ENCODE peak calls at places on chromosomes 6 and 20, in nine cellular contexts. One of them, this sample, is unnamed.

GRCh38 chr6:109820706-109821350 is 129.7 kb downstream of the FIG4 start:
- ATAC-seq in heart left ventricle: no peak
- ATAC-seq in activated T-helper 17 cell treated with anti-CD3 and anti-CD28 coated beads, Interleukin-2, amount 50 U/mL, for 72 hours: no peak
- ATAC-seq in sciatic nerve: no peak
- ATAC-seq in stimulated activated memory B cell treated with anti-CD40 and anti-IgM and Interleukin-4, amounts not matched to agents 10 μg/mL and 1 μg/mL and 100 μg/mL, for 72 hours: peak
- ATAC-seq in central memory CD8-positive, alpha-beta T cell: no peak
- ATAC-seq in gastroesophageal sphincter: no peak
- ATAC-seq in foreskin keratinocyte: no peak
- ATAC-seq in activated CD8-positive, alpha-beta T cell treated with anti-CD3 and anti-CD28 coated beads, Interleukin-2, amount 10 ng/mL, durations not matched to agents 7 days and 5 days: no peak
- ATAC-seq in this sample: no peak

GRCh38 chr20:16123623-16124022 is 449.6 kb downstream of the KIF16B start:
- ATAC-seq in foreskin keratinocyte: peak
- ATAC-seq in central memory CD8-positive, alpha-beta T cell: no peak
- ATAC-seq in heart left ventricle: no peak
- ATAC-seq in activated T-helper 17 cell treated with anti-CD3 and anti-CD28 coated beads, Interleukin-2, amount 50 U/mL, for 72 hours: no peak
- ATAC-seq in gastroesophageal sphincter: no peak
- ATAC-seq in activated CD8-positive, alpha-beta T cell treated with anti-CD3 and anti-CD28 coated beads, Interleukin-2, amount 10 ng/mL, durations not matched to agents 7 days and 5 days: no peak
- ATAC-seq in sciatic nerve: no peak
- ATAC-seq in stimulated activated memory B cell treated with anti-CD40 and anti-IgM and Interleukin-4, amounts not matched to agents 10 μg/mL and 1 μg/mL and 100 μg/mL, for 72 hours: no peak
- ATAC-seq in this sample: no peak

GRCh38 chr20:50186151-50186885 is 4.3 kb upstream of the CEBPB start:
- ATAC-seq in heart left ventricle: peak
- ATAC-seq in central memory CD8-positive, alpha-beta T cell: peak
- ATAC-seq in foreskin keratinocyte: peak
- ATAC-seq in activated T-helper 17 cell treated with anti-CD3 and anti-CD28 coated beads, Interleukin-2, amount 50 U/mL, for 72 hours: peak
- ATAC-seq in gastroesophageal sphincter: no peak
- ATAC-seq in activated CD8-positive, alpha-beta T cell treated with anti-CD3 and anti-CD28 coated beads, Interleukin-2, amount 10 ng/mL, durations not matched to agents 7 days and 5 days: no peak
- ATAC-seq in stimulated activated memory B cell treated with anti-CD40 and anti-IgM and Interleukin-4, amounts not matched to agents 10 μg/mL and 1 μg/mL and 100 μg/mL, for 72 hours: no peak
- ATAC-seq in sciatic nerve: peak
- ATAC-seq in this sample: peak

GRCh38 chr20:11783102-11783861 is 134.4 kb upstream of the BTBD3 start:
- ATAC-seq in stimulated activated memory B cell treated with anti-CD40 and anti-IgM and Interleukin-4, amounts not matched to agents 10 μg/mL and 1 μg/mL and 100 μg/mL, for 72 hours: no peak
- ATAC-seq in activated T-helper 17 cell treated with anti-CD3 and anti-CD28 coated beads, Interleukin-2, amount 50 U/mL, for 72 hours: no peak
- ATAC-seq in activated CD8-positive, alpha-beta T cell treated with anti-CD3 and anti-CD28 coated beads, Interleukin-2, amount 10 ng/mL, durations not matched to agents 7 days and 5 days: no peak
- ATAC-seq in central memory CD8-positive, alpha-beta T cell: no peak
- ATAC-seq in gastroesophageal sphincter: no peak
- ATAC-seq in heart left ventricle: no peak
- ATAC-seq in sciatic nerve: no peak
- ATAC-seq in foreskin keratinocyte: no peak
- ATAC-seq in this sample: no peak

GRCh38 chr6:116011520-116011919 is 49.2 kb downstream of the FRK start:
- ATAC-seq in sciatic nerve: no peak
- ATAC-seq in activated CD8-positive, alpha-beta T cell treated with anti-CD3 and anti-CD28 coated beads, Interleukin-2, amount 10 ng/mL, durations not matched to agents 7 days and 5 days: peak
- ATAC-seq in stimulated activated memory B cell treated with anti-CD40 and anti-IgM and Interleukin-4, amounts not matched to agents 10 μg/mL and 1 μg/mL and 100 μg/mL, for 72 hours: peak
- ATAC-seq in central memory CD8-positive, alpha-beta T cell: no peak
- ATAC-seq in activated T-helper 17 cell treated with anti-CD3 and anti-CD28 coated beads, Interleukin-2, amount 50 U/mL, for 72 hours: peak
- ATAC-seq in heart left ventricle: no peak
- ATAC-seq in foreskin keratinocyte: peak
- ATAC-seq in gastroesophageal sphincter: no peak
- ATAC-seq in this sample: peak

GRCh38 chr20:7935027-7935551 is 5.2 kb downstream of the HAO1 start:
- ATAC-seq in sciatic nerve: no peak
- ATAC-seq in stimulated activated memory B cell treated with anti-CD40 and anti-IgM and Interleukin-4, amounts not matched to agents 10 μg/mL and 1 μg/mL and 100 μg/mL, for 72 hours: no peak
- ATAC-seq in heart left ventricle: no peak
- ATAC-seq in central memory CD8-positive, alpha-beta T cell: no peak
- ATAC-seq in activated T-helper 17 cell treated with anti-CD3 and anti-CD28 coated beads, Interleukin-2, amount 50 U/mL, for 72 hours: no peak
- ATAC-seq in activated CD8-positive, alpha-beta T cell treated with anti-CD3 and anti-CD28 coated beads, Interleukin-2, amount 10 ng/mL, durations not matched to agents 7 days and 5 days: no peak
- ATAC-seq in gastroesophageal sphincter: no peak
- ATAC-seq in foreskin keratinocyte: no peak
- ATAC-seq in this sample: no peak

GRCh38 chr6:3724451-3725144 is 26.9 kb downstream of the PXDC1 start:
- ATAC-seq in heart left ventricle: no peak
- ATAC-seq in gastroesophageal sphincter: no peak
- ATAC-seq in foreskin keratinocyte: no peak
- ATAC-seq in central memory CD8-positive, alpha-beta T cell: no peak
- ATAC-seq in activated T-helper 17 cell treated with anti-CD3 and anti-CD28 coated beads, Interleukin-2, amount 50 U/mL, for 72 hours: no peak
- ATAC-seq in activated CD8-positive, alpha-beta T cell treated with anti-CD3 and anti-CD28 coated beads, Interleukin-2, amount 10 ng/mL, durations not matched to agents 7 days and 5 days: no peak
- ATAC-seq in stimulated activated memory B cell treated with anti-CD40 and anti-IgM and Interleukin-4, amounts not matched to agents 10 μg/mL and 1 μg/mL and 100 μg/mL, for 72 hours: no peak
- ATAC-seq in sciatic nerve: peak
- ATAC-seq in this sample: no peak

GRCh38 chr6:130282234-130282995 is 59.7 kb upstream of the SAMD3 start:
- ATAC-seq in gastroesophageal sphincter: no peak
- ATAC-seq in sciatic nerve: no peak
- ATAC-seq in activated CD8-positive, alpha-beta T cell treated with anti-CD3 and anti-CD28 coated beads, Interleukin-2, amount 10 ng/mL, durations not matched to agents 7 days and 5 days: peak
- ATAC-seq in stimulated activated memory B cell treated with anti-CD40 and anti-IgM and Interleukin-4, amounts not matched to agents 10 μg/mL and 1 μg/mL and 100 μg/mL, for 72 hours: no peak
- ATAC-seq in central memory CD8-positive, alpha-beta T cell: peak
- ATAC-seq in activated T-helper 17 cell treated with anti-CD3 and anti-CD28 coated beads, Interleukin-2, amount 50 U/mL, for 72 hours: peak
- ATAC-seq in foreskin keratinocyte: no peak
- ATAC-seq in heart left ventricle: no peak
- ATAC-seq in this sample: peak

GRCh38 chr6:19289408-19289967 is 547.7 kb upstream of the ID4 start:
- ATAC-seq in sciatic nerve: no peak
- ATAC-seq in activated T-helper 17 cell treated with anti-CD3 and anti-CD28 coated beads, Interleukin-2, amount 50 U/mL, for 72 hours: no peak
- ATAC-seq in central memory CD8-positive, alpha-beta T cell: no peak
- ATAC-seq in activated CD8-positive, alpha-beta T cell treated with anti-CD3 and anti-CD28 coated beads, Interleukin-2, amount 10 ng/mL, durations not matched to agents 7 days and 5 days: no peak
- ATAC-seq in stimulated activated memory B cell treated with anti-CD40 and anti-IgM and Interleukin-4, amounts not matched to agents 10 μg/mL and 1 μg/mL and 100 μg/mL, for 72 hours: no peak
- ATAC-seq in heart left ventricle: no peak
- ATAC-seq in foreskin keratinocyte: no peak
- ATAC-seq in gastroesophageal sphincter: no peak
- ATAC-seq in this sample: no peak

GRCh38 chr6:10759312-10759839 is 11.8 kb downstream of the TMEM14B start:
- ATAC-seq in heart left ventricle: no peak
- ATAC-seq in sciatic nerve: no peak
- ATAC-seq in activated CD8-positive, alpha-beta T cell treated with anti-CD3 and anti-CD28 coated beads, Interleukin-2, amount 10 ng/mL, durations not matched to agents 7 days and 5 days: peak
- ATAC-seq in activated T-helper 17 cell treated with anti-CD3 and anti-CD28 coated beads, Interleukin-2, amount 50 U/mL, for 72 hours: peak
- ATAC-seq in foreskin keratinocyte: peak
- ATAC-seq in central memory CD8-positive, alpha-beta T cell: no peak
- ATAC-seq in gastroesophageal sphincter: no peak
- ATAC-seq in stimulated activated memory B cell treated with anti-CD40 and anti-IgM and Interleukin-4, amounts not matched to agents 10 μg/mL and 1 μg/mL and 100 μg/mL, for 72 hours: no peak
- ATAC-seq in this sample: peak

GRCh38 chr20:63134201-63134612 is 81.7 kb downstream of the YTHDF1 start:
- ATAC-seq in foreskin keratinocyte: peak
- ATAC-seq in heart left ventricle: no peak
- ATAC-seq in central memory CD8-positive, alpha-beta T cell: no peak
- ATAC-seq in activated CD8-positive, alpha-beta T cell treated with anti-CD3 and anti-CD28 coated beads, Interleukin-2, amount 10 ng/mL, durations not matched to agents 7 days and 5 days: peak
- ATAC-seq in sciatic nerve: no peak
- ATAC-seq in stimulated activated memory B cell treated with anti-CD40 and anti-IgM and Interleukin-4, amounts not matched to agents 10 μg/mL and 1 μg/mL and 100 μg/mL, for 72 hours: peak
- ATAC-seq in activated T-helper 17 cell treated with anti-CD3 and anti-CD28 coated beads, Interleukin-2, amount 50 U/mL, for 72 hours: no peak
- ATAC-seq in gastroesophageal sphincter: no peak
- ATAC-seq in this sample: no peak

GRCh38 chr20:63204362-63204761 is 11.6 kb downstream of the YTHDF1 start:
- ATAC-seq in central memory CD8-positive, alpha-beta T cell: no peak
- ATAC-seq in sciatic nerve: no peak
- ATAC-seq in gastroesophageal sphincter: no peak
- ATAC-seq in stimulated activated memory B cell treated with anti-CD40 and anti-IgM and Interleukin-4, amounts not matched to agents 10 μg/mL and 1 μg/mL and 100 μg/mL, for 72 hours: no peak
- ATAC-seq in foreskin keratinocyte: no peak
- ATAC-seq in heart left ventricle: no peak
- ATAC-seq in activated T-helper 17 cell treated with anti-CD3 and anti-CD28 coated beads, Interleukin-2, amount 50 U/mL, for 72 hours: no peak
- ATAC-seq in activated CD8-positive, alpha-beta T cell treated with anti-CD3 and anti-CD28 coated beads, Interleukin-2, amount 10 ng/mL, durations not matched to agents 7 days and 5 days: no peak
- ATAC-seq in this sample: no peak

GRCh38 chr6:135251416-135251815 is 70.3 kb downstream of the MYB start:
- ATAC-seq in activated T-helper 17 cell treated with anti-CD3 and anti-CD28 coated beads, Interleukin-2, amount 50 U/mL, for 72 hours: no peak
- ATAC-seq in gastroesophageal sphincter: no peak
- ATAC-seq in activated CD8-positive, alpha-beta T cell treated with anti-CD3 and anti-CD28 coated beads, Interleukin-2, amount 10 ng/mL, durations not matched to agents 7 days and 5 days: no peak
- ATAC-seq in central memory CD8-positive, alpha-beta T cell: no peak
- ATAC-seq in foreskin keratinocyte: no peak
- ATAC-seq in heart left ventricle: no peak
- ATAC-seq in sciatic nerve: no peak
- ATAC-seq in stimulated activated memory B cell treated with anti-CD40 and anti-IgM and Interleukin-4, amounts not matched to agents 10 μg/mL and 1 μg/mL and 100 μg/mL, for 72 hours: no peak
- ATAC-seq in this sample: no peak

GRCh38 chr20:33909331-33909921 is 84.3 kb upstream of the RALY start:
- ATAC-seq in sciatic nerve: peak
- ATAC-seq in activated T-helper 17 cell treated with anti-CD3 and anti-CD28 coated beads, Interleukin-2, amount 50 U/mL, for 72 hours: no peak
- ATAC-seq in stimulated activated memory B cell treated with anti-CD40 and anti-IgM and Interleukin-4, amounts not matched to agents 10 μg/mL and 1 μg/mL and 100 μg/mL, for 72 hours: no peak
- ATAC-seq in heart left ventricle: no peak
- ATAC-seq in gastroesophageal sphincter: peak
- ATAC-seq in foreskin keratinocyte: no peak
- ATAC-seq in central memory CD8-positive, alpha-beta T cell: no peak
- ATAC-seq in activated CD8-positive, alpha-beta T cell treated with anti-CD3 and anti-CD28 coated beads, Interleukin-2, amount 10 ng/mL, durations not matched to agents 7 days and 5 days: no peak
- ATAC-seq in this sample: no peak

GRCh38 chr6:8082954-8083858 is 19.0 kb upstream of the BLOC1S5 start:
- ATAC-seq in heart left ventricle: peak
- ATAC-seq in foreskin keratinocyte: peak
- ATAC-seq in stimulated activated memory B cell treated with anti-CD40 and anti-IgM and Interleukin-4, amounts not matched to agents 10 μg/mL and 1 μg/mL and 100 μg/mL, for 72 hours: no peak
- ATAC-seq in sciatic nerve: no peak
- ATAC-seq in central memory CD8-positive, alpha-beta T cell: no peak
- ATAC-seq in activated CD8-positive, alpha-beta T cell treated with anti-CD3 and anti-CD28 coated beads, Interleukin-2, amount 10 ng/mL, durations not matched to agents 7 days and 5 days: no peak
- ATAC-seq in activated T-helper 17 cell treated with anti-CD3 and anti-CD28 coated beads, Interleukin-2, amount 50 U/mL, for 72 hours: peak
- ATAC-seq in gastroesophageal sphincter: peak
- ATAC-seq in this sample: peak

GRCh38 chr6:7235712-7236311 is 77.2 kb downstream of the SSR1 start:
- ATAC-seq in gastroesophageal sphincter: no peak
- ATAC-seq in sciatic nerve: no peak
- ATAC-seq in stimulated activated memory B cell treated with anti-CD40 and anti-IgM and Interleukin-4, amounts not matched to agents 10 μg/mL and 1 μg/mL and 100 μg/mL, for 72 hours: no peak
- ATAC-seq in heart left ventricle: no peak
- ATAC-seq in activated T-helper 17 cell treated with anti-CD3 and anti-CD28 coated beads, Interleukin-2, amount 50 U/mL, for 72 hours: no peak
- ATAC-seq in activated CD8-positive, alpha-beta T cell treated with anti-CD3 and anti-CD28 coated beads, Interleukin-2, amount 10 ng/mL, durations not matched to agents 7 days and 5 days: no peak
- ATAC-seq in central memory CD8-positive, alpha-beta T cell: no peak
- ATAC-seq in foreskin keratinocyte: peak
- ATAC-seq in this sample: no peak

GRCh38 chr20:33871362-33871761 is 60.2 kb downstream of the CHMP4B start:
- ATAC-seq in activated T-helper 17 cell treated with anti-CD3 and anti-CD28 coated beads, Interleukin-2, amount 50 U/mL, for 72 hours: no peak
- ATAC-seq in stimulated activated memory B cell treated with anti-CD40 and anti-IgM and Interleukin-4, amounts not matched to agents 10 μg/mL and 1 μg/mL and 100 μg/mL, for 72 hours: no peak
- ATAC-seq in activated CD8-positive, alpha-beta T cell treated with anti-CD3 and anti-CD28 coated beads, Interleukin-2, amount 10 ng/mL, durations not matched to agents 7 days and 5 days: no peak
- ATAC-seq in central memory CD8-positive, alpha-beta T cell: no peak
- ATAC-seq in sciatic nerve: peak
- ATAC-seq in gastroesophageal sphincter: no peak
- ATAC-seq in foreskin keratinocyte: no peak
- ATAC-seq in heart left ventricle: no peak
- ATAC-seq in this sample: no peak

GRCh38 chr6:5292154-5292553 is 30.8 kb downstream of the FARS2 start:
- ATAC-seq in activated T-helper 17 cell treated with anti-CD3 and anti-CD28 coated beads, Interleukin-2, amount 50 U/mL, for 72 hours: no peak
- ATAC-seq in gastroesophageal sphincter: no peak
- ATAC-seq in heart left ventricle: no peak
- ATAC-seq in central memory CD8-positive, alpha-beta T cell: no peak
- ATAC-seq in activated CD8-positive, alpha-beta T cell treated with anti-CD3 and anti-CD28 coated beads, Interleukin-2, amount 10 ng/mL, durations not matched to agents 7 days and 5 days: no peak
- ATAC-seq in stimulated activated memory B cell treated with anti-CD40 and anti-IgM and Interleukin-4, amounts not matched to agents 10 μg/mL and 1 μg/mL and 100 μg/mL, for 72 hours: no peak
- ATAC-seq in foreskin keratinocyte: no peak
- ATAC-seq in sciatic nerve: no peak
- ATAC-seq in this sample: no peak

GRCh38 chr6:160455484-160456213 is 107.5 kb downstream of the SLC22A3 start:
- ATAC-seq in heart left ventricle: peak
- ATAC-seq in activated CD8-positive, alpha-beta T cell treated with anti-CD3 and anti-CD28 coated beads, Interleukin-2, amount 10 ng/mL, durations not matched to agents 7 days and 5 days: peak
- ATAC-seq in stimulated activated memory B cell treated with anti-CD40 and anti-IgM and Interleukin-4, amounts not matched to agents 10 μg/mL and 1 μg/mL and 100 μg/mL, for 72 hours: peak
- ATAC-seq in central memory CD8-positive, alpha-beta T cell: peak
- ATAC-seq in gastroesophageal sphincter: peak
- ATAC-seq in sciatic nerve: peak
- ATAC-seq in foreskin keratinocyte: peak
- ATAC-seq in activated T-helper 17 cell treated with anti-CD3 and anti-CD28 coated beads, Interleukin-2, amount 50 U/mL, for 72 hours: peak
- ATAC-seq in this sample: peak

GRCh38 chr6:136720045-136720760 is 72.1 kb downstream of the MAP3K5 start:
- ATAC-seq in stimulated activated memory B cell treated with anti-CD40 and anti-IgM and Interleukin-4, amounts not matched to agents 10 μg/mL and 1 μg/mL and 100 μg/mL, for 72 hours: peak
- ATAC-seq in central memory CD8-positive, alpha-beta T cell: no peak
- ATAC-seq in gastroesophageal sphincter: no peak
- ATAC-seq in activated T-helper 17 cell treated with anti-CD3 and anti-CD28 coated beads, Interleukin-2, amount 50 U/mL, for 72 hours: peak
- ATAC-seq in foreskin keratinocyte: no peak
- ATAC-seq in heart left ventricle: no peak
- ATAC-seq in sciatic nerve: no peak
- ATAC-seq in activated CD8-positive, alpha-beta T cell treated with anti-CD3 and anti-CD28 coated beads, Interleukin-2, amount 10 ng/mL, durations not matched to agents 7 days and 5 days: no peak
- ATAC-seq in this sample: no peak

GRCh38 chr20:62123450-62124118 is 1.3 kb downstream of the LSM14B start:
- ATAC-seq in foreskin keratinocyte: peak
- ATAC-seq in gastroesophageal sphincter: no peak
- ATAC-seq in sciatic nerve: no peak
- ATAC-seq in stimulated activated memory B cell treated with anti-CD40 and anti-IgM and Interleukin-4, amounts not matched to agents 10 μg/mL and 1 μg/mL and 100 μg/mL, for 72 hours: no peak
- ATAC-seq in activated T-helper 17 cell treated with anti-CD3 and anti-CD28 coated beads, Interleukin-2, amount 50 U/mL, for 72 hours: no peak
- ATAC-seq in heart left ventricle: no peak
- ATAC-seq in central memory CD8-positive, alpha-beta T cell: no peak
- ATAC-seq in activated CD8-positive, alpha-beta T cell treated with anti-CD3 and anti-CD28 coated beads, Interleukin-2, amount 10 ng/mL, durations not matched to agents 7 days and 5 days: no peak
- ATAC-seq in this sample: no peak

GRCh38 chr6:112935402-112936078 is 588.4 kb downstream of the RFPL4B start:
- ATAC-seq in stimulated activated memory B cell treated with anti-CD40 and anti-IgM and Interleukin-4, amounts not matched to agents 10 μg/mL and 1 μg/mL and 100 μg/mL, for 72 hours: peak
- ATAC-seq in foreskin keratinocyte: no peak
- ATAC-seq in central memory CD8-positive, alpha-beta T cell: no peak
- ATAC-seq in gastroesophageal sphincter: peak
- ATAC-seq in activated T-helper 17 cell treated with anti-CD3 and anti-CD28 coated beads, Interleukin-2, amount 50 U/mL, for 72 hours: no peak
- ATAC-seq in heart left ventricle: no peak
- ATAC-seq in activated CD8-positive, alpha-beta T cell treated with anti-CD3 and anti-CD28 coated beads, Interleukin-2, amount 10 ng/mL, durations not matched to agents 7 days and 5 days: no peak
- ATAC-seq in sciatic nerve: no peak
- ATAC-seq in this sample: no peak

GRCh38 chr20:45329497-45330319 is 18.5 kb downstream of the SDC4 start:
- ATAC-seq in heart left ventricle: no peak
- ATAC-seq in gastroesophageal sphincter: no peak
- ATAC-seq in activated CD8-positive, alpha-beta T cell treated with anti-CD3 and anti-CD28 coated beads, Interleukin-2, amount 10 ng/mL, durations not matched to agents 7 days and 5 days: no peak
- ATAC-seq in activated T-helper 17 cell treated with anti-CD3 and anti-CD28 coated beads, Interleukin-2, amount 50 U/mL, for 72 hours: no peak
- ATAC-seq in sciatic nerve: no peak
- ATAC-seq in stimulated activated memory B cell treated with anti-CD40 and anti-IgM and Interleukin-4, amounts not matched to agents 10 μg/mL and 1 μg/mL and 100 μg/mL, for 72 hours: no peak
- ATAC-seq in central memory CD8-positive, alpha-beta T cell: no peak
- ATAC-seq in foreskin keratinocyte: peak
- ATAC-seq in this sample: no peak

GRCh38 chr6:100346203-100346602 is 118.5 kb downstream of the SIM1 start:
- ATAC-seq in gastroesophageal sphincter: no peak
- ATAC-seq in foreskin keratinocyte: no peak
- ATAC-seq in sciatic nerve: no peak
- ATAC-seq in central memory CD8-positive, alpha-beta T cell: no peak
- ATAC-seq in heart left ventricle: no peak
- ATAC-seq in stimulated activated memory B cell treated with anti-CD40 and anti-IgM and Interleukin-4, amounts not matched to agents 10 μg/mL and 1 μg/mL and 100 μg/mL, for 72 hours: no peak
- ATAC-seq in activated T-helper 17 cell treated with anti-CD3 and anti-CD28 coated beads, Interleukin-2, amount 50 U/mL, for 72 hours: no peak
- ATAC-seq in activated CD8-positive, alpha-beta T cell treated with anti-CD3 and anti-CD28 coated beads, Interleukin-2, amount 10 ng/mL, durations not matched to agents 7 days and 5 days: no peak
- ATAC-seq in this sample: no peak

GRCh38 chr6:163526356-163526755 is 111.8 kb downstream of the QKI start:
- ATAC-seq in sciatic nerve: no peak
- ATAC-seq in heart left ventricle: no peak
- ATAC-seq in foreskin keratinocyte: no peak
- ATAC-seq in activated CD8-positive, alpha-beta T cell treated with anti-CD3 and anti-CD28 coated beads, Interleukin-2, amount 10 ng/mL, durations not matched to agents 7 days and 5 days: no peak
- ATAC-seq in central memory CD8-positive, alpha-beta T cell: no peak
- ATAC-seq in stimulated activated memory B cell treated with anti-CD40 and anti-IgM and Interleukin-4, amounts not matched to agents 10 μg/mL and 1 μg/mL and 100 μg/mL, for 72 hours: no peak
- ATAC-seq in activated T-helper 17 cell treated with anti-CD3 and anti-CD28 coated beads, Interleukin-2, amount 50 U/mL, for 72 hours: no peak
- ATAC-seq in gastroesophageal sphincter: no peak
- ATAC-seq in this sample: no peak

GRCh38 chr6:149084026-149084425 is 233.5 kb upstream of the TAB2 start:
- ATAC-seq in foreskin keratinocyte: no peak
- ATAC-seq in activated CD8-positive, alpha-beta T cell treated with anti-CD3 and anti-CD28 coated beads, Interleukin-2, amount 10 ng/mL, durations not matched to agents 7 days and 5 days: no peak
- ATAC-seq in stimulated activated memory B cell treated with anti-CD40 and anti-IgM and Interleukin-4, amounts not matched to agents 10 μg/mL and 1 μg/mL and 100 μg/mL, for 72 hours: no peak
- ATAC-seq in central memory CD8-positive, alpha-beta T cell: no peak
- ATAC-seq in gastroesophageal sphincter: no peak
- ATAC-seq in activated T-helper 17 cell treated with anti-CD3 and anti-CD28 coated beads, Interleukin-2, amount 50 U/mL, for 72 hours: no peak
- ATAC-seq in heart left ventricle: no peak
- ATAC-seq in sciatic nerve: no peak
- ATAC-seq in this sample: no peak

GRCh38 chr6:125738276-125738675 is 11.2 kb upstream of the HEY2 start:
- ATAC-seq in stimulated activated memory B cell treated with anti-CD40 and anti-IgM and Interleukin-4, amounts not matched to agents 10 μg/mL and 1 μg/mL and 100 μg/mL, for 72 hours: no peak
- ATAC-seq in gastroesophageal sphincter: no peak
- ATAC-seq in activated T-helper 17 cell treated with anti-CD3 and anti-CD28 coated beads, Interleukin-2, amount 50 U/mL, for 72 hours: no peak
- ATAC-seq in activated CD8-positive, alpha-beta T cell treated with anti-CD3 and anti-CD28 coated beads, Interleukin-2, amount 10 ng/mL, durations not matched to agents 7 days and 5 days: no peak
- ATAC-seq in foreskin keratinocyte: no peak
- ATAC-seq in central memory CD8-positive, alpha-beta T cell: no peak
- ATAC-seq in sciatic nerve: no peak
- ATAC-seq in heart left ventricle: no peak
- ATAC-seq in this sample: no peak

GRCh38 chr20:37342231-37343177 is 3.4 kb upstream of the SRC start:
- ATAC-seq in foreskin keratinocyte: peak
- ATAC-seq in sciatic nerve: no peak
- ATAC-seq in activated CD8-positive, alpha-beta T cell treated with anti-CD3 and anti-CD28 coated beads, Interleukin-2, amount 10 ng/mL, durations not matched to agents 7 days and 5 days: no peak
- ATAC-seq in stimulated activated memory B cell treated with anti-CD40 and anti-IgM and Interleukin-4, amounts not matched to agents 10 μg/mL and 1 μg/mL and 100 μg/mL, for 72 hours: no peak
- ATAC-seq in gastroesophageal sphincter: no peak
- ATAC-seq in central memory CD8-positive, alpha-beta T cell: no peak
- ATAC-seq in heart left ventricle: no peak
- ATAC-seq in activated T-helper 17 cell treated with anti-CD3 and anti-CD28 coated beads, Interleukin-2, amount 50 U/mL, for 72 hours: no peak
- ATAC-seq in this sample: no peak

GRCh38 chr6:30483677-30484279 is 5.5 kb upstream of the HLA-E start:
- ATAC-seq in heart left ventricle: no peak
- ATAC-seq in sciatic nerve: peak
- ATAC-seq in foreskin keratinocyte: no peak
- ATAC-seq in activated CD8-positive, alpha-beta T cell treated with anti-CD3 and anti-CD28 coated beads, Interleukin-2, amount 10 ng/mL, durations not matched to agents 7 days and 5 days: no peak
- ATAC-seq in central memory CD8-positive, alpha-beta T cell: no peak
- ATAC-seq in stimulated activated memory B cell treated with anti-CD40 and anti-IgM and Interleukin-4, amounts not matched to agents 10 μg/mL and 1 μg/mL and 100 μg/mL, for 72 hours: no peak
- ATAC-seq in gastroesophageal sphincter: no peak
- ATAC-seq in activated T-helper 17 cell treated with anti-CD3 and anti-CD28 coated beads, Interleukin-2, amount 50 U/mL, for 72 hours: no peak
- ATAC-seq in this sample: no peak

GRCh38 chr6:13484138-13484708 is 3.2 kb downstream of the GFOD1 start:
- ATAC-seq in activated CD8-positive, alpha-beta T cell treated with anti-CD3 and anti-CD28 coated beads, Interleukin-2, amount 10 ng/mL, durations not matched to agents 7 days and 5 days: no peak
- ATAC-seq in heart left ventricle: no peak
- ATAC-seq in stimulated activated memory B cell treated with anti-CD40 and anti-IgM and Interleukin-4, amounts not matched to agents 10 μg/mL and 1 μg/mL and 100 μg/mL, for 72 hours: no peak
- ATAC-seq in gastroesophageal sphincter: no peak
- ATAC-seq in foreskin keratinocyte: no peak
- ATAC-seq in sciatic nerve: no peak
- ATAC-seq in central memory CD8-positive, alpha-beta T cell: no peak
- ATAC-seq in activated T-helper 17 cell treated with anti-CD3 and anti-CD28 coated beads, Interleukin-2, amount 50 U/mL, for 72 hours: peak
- ATAC-seq in this sample: no peak

GRCh38 chr6:139894271-139894670 is 519.8 kb upstream of the CITED2 start:
- ATAC-seq in gastroesophageal sphincter: no peak
- ATAC-seq in heart left ventricle: no peak
- ATAC-seq in activated CD8-positive, alpha-beta T cell treated with anti-CD3 and anti-CD28 coated beads, Interleukin-2, amount 10 ng/mL, durations not matched to agents 7 days and 5 days: no peak
- ATAC-seq in foreskin keratinocyte: no peak
- ATAC-seq in central memory CD8-positive, alpha-beta T cell: no peak
- ATAC-seq in sciatic nerve: peak
- ATAC-seq in stimulated activated memory B cell treated with anti-CD40 and anti-IgM and Interleukin-4, amounts not matched to agents 10 μg/mL and 1 μg/mL and 100 μg/mL, for 72 hours: no peak
- ATAC-seq in activated T-helper 17 cell treated with anti-CD3 and anti-CD28 coated beads, Interleukin-2, amount 50 U/mL, for 72 hours: no peak
- ATAC-seq in this sample: no peak